ENCODE peak calls at places on chromosomes 7 and 10, in seven cellular contexts. One of them, this sample, is unnamed.

GRCh38 chr7:75638607-75639070 is 100.1 kb downstream of the HIP1 start:
- DNase-seq in AG04449: no peak
- DNase-seq in NCI-H345: peak; percentile 51
- DNase-seq in NCI-H1694 treated with DMSO at 0.1 percent for 48 hours: no peak
- DNase-seq in GM04504: no peak
- DNase-seq in activated naive CD8-positive, alpha-beta T cell treated with anti-CD3 and anti-CD28 coated beads, Interleukin-2, amount 50 U/mL, for 16 hours: no peak
- DNase-seq in stimulated activated CD8-positive, alpha-beta memory T cell treated with anti-CD3 and anti-CD28 coated beads, Interleukin-15, amount 100 ng/mL, for 24 hours: no peak
- DNase-seq in this sample: peak; percentile 63

GRCh38 chr10:127547997-127548396 is 1.1 kb upstream of the NPS start:
- DNase-seq in AG04449: no peak
- DNase-seq in NCI-H345: no peak
- DNase-seq in NCI-H1694 treated with DMSO at 0.1 percent for 48 hours: no peak
- DNase-seq in GM04504: no peak
- DNase-seq in activated naive CD8-positive, alpha-beta T cell treated with anti-CD3 and anti-CD28 coated beads, Interleukin-2, amount 50 U/mL, for 16 hours: no peak
- DNase-seq in stimulated activated CD8-positive, alpha-beta memory T cell treated with anti-CD3 and anti-CD28 coated beads, Interleukin-15, amount 100 ng/mL, for 24 hours: no peak
- DNase-seq in this sample: no peak

GRCh38 chr10:80356563-80356999 is at the start of the genes DYDC1 and DYDC2:
- DNase-seq in AG04449: no peak
- DNase-seq in NCI-H345: peak; percentile 87
- DNase-seq in NCI-H1694 treated with DMSO at 0.1 percent for 48 hours: no peak
- DNase-seq in GM04504: peak; percentile 0
- DNase-seq in activated naive CD8-positive, alpha-beta T cell treated with anti-CD3 and anti-CD28 coated beads, Interleukin-2, amount 50 U/mL, for 16 hours: peak; percentile 17
- DNase-seq in stimulated activated CD8-positive, alpha-beta memory T cell treated with anti-CD3 and anti-CD28 coated beads, Interleukin-15, amount 100 ng/mL, for 24 hours: no peak
- DNase-seq in this sample: peak; percentile 7

GRCh38 chr10:18423058-18423637 is 228.2 kb downstream of the NSUN6 start:
- DNase-seq in AG04449: no peak
- DNase-seq in NCI-H345: no peak
- DNase-seq in NCI-H1694 treated with DMSO at 0.1 percent for 48 hours: no peak
- DNase-seq in GM04504: no peak
- DNase-seq in activated naive CD8-positive, alpha-beta T cell treated with anti-CD3 and anti-CD28 coated beads, Interleukin-2, amount 50 U/mL, for 16 hours: no peak
- DNase-seq in stimulated activated CD8-positive, alpha-beta memory T cell treated with anti-CD3 and anti-CD28 coated beads, Interleukin-15, amount 100 ng/mL, for 24 hours: no peak
- DNase-seq in this sample: no peak

GRCh38 chr10:49396666-49396999 is 744 bp upstream of the DRGX start:
- DNase-seq in AG04449: no peak
- DNase-seq in NCI-H345: no peak
- DNase-seq in NCI-H1694 treated with DMSO at 0.1 percent for 48 hours: no peak
- DNase-seq in GM04504: no peak
- DNase-seq in activated naive CD8-positive, alpha-beta T cell treated with anti-CD3 and anti-CD28 coated beads, Interleukin-2, amount 50 U/mL, for 16 hours: no peak
- DNase-seq in stimulated activated CD8-positive, alpha-beta memory T cell treated with anti-CD3 and anti-CD28 coated beads, Interleukin-15, amount 100 ng/mL, for 24 hours: no peak
- DNase-seq in this sample: no peak

GRCh38 chr7:8037151-8037550 is 68.6 kb downstream of the GLCCI1 start:
- DNase-seq in AG04449: no peak
- DNase-seq in NCI-H345: no peak
- DNase-seq in NCI-H1694 treated with DMSO at 0.1 percent for 48 hours: no peak
- DNase-seq in GM04504: no peak
- DNase-seq in activated naive CD8-positive, alpha-beta T cell treated with anti-CD3 and anti-CD28 coated beads, Interleukin-2, amount 50 U/mL, for 16 hours: no peak
- DNase-seq in stimulated activated CD8-positive, alpha-beta memory T cell treated with anti-CD3 and anti-CD28 coated beads, Interleukin-15, amount 100 ng/mL, for 24 hours: no peak
- DNase-seq in this sample: no peak

GRCh38 chr10:93505075-93505474 is 8.7 kb downstream of the CEP55 start:
- DNase-seq in AG04449: no peak
- DNase-seq in NCI-H345: no peak
- DNase-seq in NCI-H1694 treated with DMSO at 0.1 percent for 48 hours: no peak
- DNase-seq in GM04504: no peak
- DNase-seq in activated naive CD8-positive, alpha-beta T cell treated with anti-CD3 and anti-CD28 coated beads, Interleukin-2, amount 50 U/mL, for 16 hours: no peak
- DNase-seq in stimulated activated CD8-positive, alpha-beta memory T cell treated with anti-CD3 and anti-CD28 coated beads, Interleukin-15, amount 100 ng/mL, for 24 hours: no peak
- DNase-seq in this sample: no peak

GRCh38 chr10:18140957-18141888 is 999 bp downstream of the CACNB2 start:
- DNase-seq in AG04449: no peak
- DNase-seq in NCI-H345: no peak
- DNase-seq in NCI-H1694 treated with DMSO at 0.1 percent for 48 hours: no peak
- DNase-seq in GM04504: no peak
- DNase-seq in activated naive CD8-positive, alpha-beta T cell treated with anti-CD3 and anti-CD28 coated beads, Interleukin-2, amount 50 U/mL, for 16 hours: no peak
- DNase-seq in stimulated activated CD8-positive, alpha-beta memory T cell treated with anti-CD3 and anti-CD28 coated beads, Interleukin-15, amount 100 ng/mL, for 24 hours: no peak
- DNase-seq in this sample: no peak

GRCh38 chr7:5773661-5774086 is 7.8 kb downstream of the RNF216 start:
- DNase-seq in AG04449: peak; percentile 80
- DNase-seq in NCI-H345: no peak
- DNase-seq in NCI-H1694 treated with DMSO at 0.1 percent for 48 hours: no peak
- DNase-seq in GM04504: peak; percentile 78
- DNase-seq in activated naive CD8-positive, alpha-beta T cell treated with anti-CD3 and anti-CD28 coated beads, Interleukin-2, amount 50 U/mL, for 16 hours: no peak
- DNase-seq in stimulated activated CD8-positive, alpha-beta memory T cell treated with anti-CD3 and anti-CD28 coated beads, Interleukin-15, amount 100 ng/mL, for 24 hours: no peak
- DNase-seq in this sample: peak; percentile 94

GRCh38 chr10:30877111-30877510 is 154.6 kb downstream of the ZNF438 start:
- DNase-seq in AG04449: no peak
- DNase-seq in NCI-H345: no peak
- DNase-seq in NCI-H1694 treated with DMSO at 0.1 percent for 48 hours: no peak
- DNase-seq in GM04504: no peak
- DNase-seq in activated naive CD8-positive, alpha-beta T cell treated with anti-CD3 and anti-CD28 coated beads, Interleukin-2, amount 50 U/mL, for 16 hours: no peak
- DNase-seq in stimulated activated CD8-positive, alpha-beta memory T cell treated with anti-CD3 and anti-CD28 coated beads, Interleukin-15, amount 100 ng/mL, for 24 hours: no peak
- DNase-seq in this sample: no peak

GRCh38 chr7:117014099-117014656 is 60.9 kb downstream of the ST7 start:
- DNase-seq in AG04449: no peak
- DNase-seq in NCI-H345: no peak
- DNase-seq in NCI-H1694 treated with DMSO at 0.1 percent for 48 hours: peak; percentile 74
- DNase-seq in GM04504: no peak
- DNase-seq in activated naive CD8-positive, alpha-beta T cell treated with anti-CD3 and anti-CD28 coated beads, Interleukin-2, amount 50 U/mL, for 16 hours: no peak
- DNase-seq in stimulated activated CD8-positive, alpha-beta memory T cell treated with anti-CD3 and anti-CD28 coated beads, Interleukin-15, amount 100 ng/mL, for 24 hours: no peak
- DNase-seq in this sample: no peak

GRCh38 chr7:2029936-2030335 is 202.8 kb downstream of the MAD1L1 start:
- DNase-seq in AG04449: no peak
- DNase-seq in NCI-H345: no peak
- DNase-seq in NCI-H1694 treated with DMSO at 0.1 percent for 48 hours: no peak
- DNase-seq in GM04504: no peak
- DNase-seq in activated naive CD8-positive, alpha-beta T cell treated with anti-CD3 and anti-CD28 coated beads, Interleukin-2, amount 50 U/mL, for 16 hours: no peak
- DNase-seq in stimulated activated CD8-positive, alpha-beta memory T cell treated with anti-CD3 and anti-CD28 coated beads, Interleukin-15, amount 100 ng/mL, for 24 hours: no peak
- DNase-seq in this sample: no peak

GRCh38 chr7:142871260-142872105 is 14.1 kb downstream of the TRPV6 start:
- DNase-seq in AG04449: no peak
- DNase-seq in NCI-H345: no peak
- DNase-seq in NCI-H1694 treated with DMSO at 0.1 percent for 48 hours: no peak
- DNase-seq in GM04504: no peak
- DNase-seq in activated naive CD8-positive, alpha-beta T cell treated with anti-CD3 and anti-CD28 coated beads, Interleukin-2, amount 50 U/mL, for 16 hours: no peak
- DNase-seq in stimulated activated CD8-positive, alpha-beta memory T cell treated with anti-CD3 and anti-CD28 coated beads, Interleukin-15, amount 100 ng/mL, for 24 hours: no peak
- DNase-seq in this sample: no peak

GRCh38 chr10:61992059-61992460 is 90.6 kb downstream of the ARID5B start:
- DNase-seq in AG04449: no peak
- DNase-seq in NCI-H345: no peak
- DNase-seq in NCI-H1694 treated with DMSO at 0.1 percent for 48 hours: no peak
- DNase-seq in GM04504: no peak
- DNase-seq in activated naive CD8-positive, alpha-beta T cell treated with anti-CD3 and anti-CD28 coated beads, Interleukin-2, amount 50 U/mL, for 16 hours: no peak
- DNase-seq in stimulated activated CD8-positive, alpha-beta memory T cell treated with anti-CD3 and anti-CD28 coated beads, Interleukin-15, amount 100 ng/mL, for 24 hours: no peak
- DNase-seq in this sample: peak; percentile 27

GRCh38 chr10:48838830-48839229 is 100.8 kb downstream of the LRRC18 start:
- DNase-seq in AG04449: no peak
- DNase-seq in NCI-H345: peak; percentile 28
- DNase-seq in NCI-H1694 treated with DMSO at 0.1 percent for 48 hours: no peak
- DNase-seq in GM04504: no peak
- DNase-seq in activated naive CD8-positive, alpha-beta T cell treated with anti-CD3 and anti-CD28 coated beads, Interleukin-2, amount 50 U/mL, for 16 hours: no peak
- DNase-seq in stimulated activated CD8-positive, alpha-beta memory T cell treated with anti-CD3 and anti-CD28 coated beads, Interleukin-15, amount 100 ng/mL, for 24 hours: no peak
- DNase-seq in this sample: no peak

GRCh38 chr10:44439845-44440244 is 54.9 kb upstream of the CXCL12 start:
- DNase-seq in AG04449: no peak
- DNase-seq in NCI-H345: no peak
- DNase-seq in NCI-H1694 treated with DMSO at 0.1 percent for 48 hours: no peak
- DNase-seq in GM04504: no peak
- DNase-seq in activated naive CD8-positive, alpha-beta T cell treated with anti-CD3 and anti-CD28 coated beads, Interleukin-2, amount 50 U/mL, for 16 hours: no peak
- DNase-seq in stimulated activated CD8-positive, alpha-beta memory T cell treated with anti-CD3 and anti-CD28 coated beads, Interleukin-15, amount 100 ng/mL, for 24 hours: no peak
- DNase-seq in this sample: no peak

GRCh38 chr10:133269367-133269766 is 7.3 kb downstream of the ADAM8 start:
- DNase-seq in AG04449: no peak
- DNase-seq in NCI-H345: no peak
- DNase-seq in NCI-H1694 treated with DMSO at 0.1 percent for 48 hours: no peak
- DNase-seq in GM04504: no peak
- DNase-seq in activated naive CD8-positive, alpha-beta T cell treated with anti-CD3 and anti-CD28 coated beads, Interleukin-2, amount 50 U/mL, for 16 hours: no peak
- DNase-seq in stimulated activated CD8-positive, alpha-beta memory T cell treated with anti-CD3 and anti-CD28 coated beads, Interleukin-15, amount 100 ng/mL, for 24 hours: no peak
- DNase-seq in this sample: no peak

GRCh38 chr10:34273340-34273739 is 541.8 kb downstream of the PARD3 start:
- DNase-seq in AG04449: no peak
- DNase-seq in NCI-H345: no peak
- DNase-seq in NCI-H1694 treated with DMSO at 0.1 percent for 48 hours: no peak
- DNase-seq in GM04504: no peak
- DNase-seq in activated naive CD8-positive, alpha-beta T cell treated with anti-CD3 and anti-CD28 coated beads, Interleukin-2, amount 50 U/mL, for 16 hours: no peak
- DNase-seq in stimulated activated CD8-positive, alpha-beta memory T cell treated with anti-CD3 and anti-CD28 coated beads, Interleukin-15, amount 100 ng/mL, for 24 hours: no peak
- DNase-seq in this sample: no peak

GRCh38 chr7:35988818-35989217 is 164.2 kb upstream of the EEPD1 start:
- DNase-seq in AG04449: no peak
- DNase-seq in NCI-H345: no peak
- DNase-seq in NCI-H1694 treated with DMSO at 0.1 percent for 48 hours: no peak
- DNase-seq in GM04504: no peak
- DNase-seq in activated naive CD8-positive, alpha-beta T cell treated with anti-CD3 and anti-CD28 coated beads, Interleukin-2, amount 50 U/mL, for 16 hours: no peak
- DNase-seq in stimulated activated CD8-positive, alpha-beta memory T cell treated with anti-CD3 and anti-CD28 coated beads, Interleukin-15, amount 100 ng/mL, for 24 hours: no peak
- DNase-seq in this sample: no peak

GRCh38 chr7:133303931-133304330 is 51.1 kb downstream of the EXOC4 start:
- DNase-seq in AG04449: no peak
- DNase-seq in NCI-H345: no peak
- DNase-seq in NCI-H1694 treated with DMSO at 0.1 percent for 48 hours: no peak
- DNase-seq in GM04504: no peak
- DNase-seq in activated naive CD8-positive, alpha-beta T cell treated with anti-CD3 and anti-CD28 coated beads, Interleukin-2, amount 50 U/mL, for 16 hours: no peak
- DNase-seq in stimulated activated CD8-positive, alpha-beta memory T cell treated with anti-CD3 and anti-CD28 coated beads, Interleukin-15, amount 100 ng/mL, for 24 hours: no peak
- DNase-seq in this sample: no peak

GRCh38 chr10:69047111-69047837 is 40.6 kb upstream of the SRGN start:
- DNase-seq in AG04449: no peak
- DNase-seq in NCI-H345: no peak
- DNase-seq in NCI-H1694 treated with DMSO at 0.1 percent for 48 hours: no peak
- DNase-seq in GM04504: no peak
- DNase-seq in activated naive CD8-positive, alpha-beta T cell treated with anti-CD3 and anti-CD28 coated beads, Interleukin-2, amount 50 U/mL, for 16 hours: no peak
- DNase-seq in stimulated activated CD8-positive, alpha-beta memory T cell treated with anti-CD3 and anti-CD28 coated beads, Interleukin-15, amount 100 ng/mL, for 24 hours: no peak
- DNase-seq in this sample: no peak

GRCh38 chr10:17026686-17027485 is 102.7 kb downstream of the CUBN start:
- DNase-seq in AG04449: no peak
- DNase-seq in NCI-H345: no peak
- DNase-seq in NCI-H1694 treated with DMSO at 0.1 percent for 48 hours: no peak
- DNase-seq in GM04504: no peak
- DNase-seq in activated naive CD8-positive, alpha-beta T cell treated with anti-CD3 and anti-CD28 coated beads, Interleukin-2, amount 50 U/mL, for 16 hours: peak; percentile 53
- DNase-seq in stimulated activated CD8-positive, alpha-beta memory T cell treated with anti-CD3 and anti-CD28 coated beads, Interleukin-15, amount 100 ng/mL, for 24 hours: no peak
- DNase-seq in this sample: peak; percentile 63

GRCh38 chr7:41786943-41787342 is 84.1 kb upstream of the INHBA start:
- DNase-seq in AG04449: no peak
- DNase-seq in NCI-H345: no peak
- DNase-seq in NCI-H1694 treated with DMSO at 0.1 percent for 48 hours: no peak
- DNase-seq in GM04504: peak; percentile 37
- DNase-seq in activated naive CD8-positive, alpha-beta T cell treated with anti-CD3 and anti-CD28 coated beads, Interleukin-2, amount 50 U/mL, for 16 hours: no peak
- DNase-seq in stimulated activated CD8-positive, alpha-beta memory T cell treated with anti-CD3 and anti-CD28 coated beads, Interleukin-15, amount 100 ng/mL, for 24 hours: no peak
- DNase-seq in this sample: no peak

GRCh38 chr10:127254276-127254675 is 57.9 kb upstream of the INSYN2A start:
- DNase-seq in AG04449: no peak
- DNase-seq in NCI-H345: no peak
- DNase-seq in NCI-H1694 treated with DMSO at 0.1 percent for 48 hours: no peak
- DNase-seq in GM04504: no peak
- DNase-seq in activated naive CD8-positive, alpha-beta T cell treated with anti-CD3 and anti-CD28 coated beads, Interleukin-2, amount 50 U/mL, for 16 hours: no peak
- DNase-seq in stimulated activated CD8-positive, alpha-beta memory T cell treated with anti-CD3 and anti-CD28 coated beads, Interleukin-15, amount 100 ng/mL, for 24 hours: no peak
- DNase-seq in this sample: peak; percentile 67

This sample was measured in dermis blood vessel endothelial cell.